ENCODE peak calls at places on chromosomes 3 and 15, in eight cellular contexts. One of them, this sample, is unnamed.

GRCh38 chr15:58521293-58521991 is 89.7 kb downstream of the LIPC start:
- DNase-seq in epithelial cell of esophagus: peak
- DNase-seq in PC-3: peak
- DNase-seq in foreskin fibroblast: peak
- DNase-seq in RWPE2: peak
- DNase-seq in left lung: peak
- DNase-seq in GM12865: peak
- DNase-seq in pancreas: peak
- DNase-seq in this sample: peak

GRCh38 chr3:151580592-151580991 is 119.7 kb upstream of the IGSF10 start:
- DNase-seq in RWPE2: no peak
- DNase-seq in pancreas: no peak
- DNase-seq in PC-3: no peak
- DNase-seq in left lung: no peak
- DNase-seq in foreskin fibroblast: peak
- DNase-seq in GM12865: no peak
- DNase-seq in epithelial cell of esophagus: peak
- DNase-seq in this sample: no peak

GRCh38 chr3:52522651-52523251 is 10.9 kb downstream of the NT5DC2 start:
- DNase-seq in GM12865: no peak
- DNase-seq in epithelial cell of esophagus: no peak
- DNase-seq in PC-3: no peak
- DNase-seq in pancreas: no peak
- DNase-seq in left lung: no peak
- DNase-seq in foreskin fibroblast: no peak
- DNase-seq in RWPE2: peak
- DNase-seq in this sample: no peak

GRCh38 chr15:56369234-56369633 is 4.0 kb downstream of the TEX9 start:
- DNase-seq in foreskin fibroblast: no peak
- DNase-seq in GM12865: peak
- DNase-seq in RWPE2: no peak
- DNase-seq in epithelial cell of esophagus: peak
- DNase-seq in PC-3: no peak
- DNase-seq in left lung: no peak
- DNase-seq in pancreas: no peak
- DNase-seq in this sample: no peak

GRCh38 chr3:150737874-150738679 is 24.9 kb downstream of the SIAH2 start:
- DNase-seq in RWPE2: no peak
- DNase-seq in epithelial cell of esophagus: peak
- DNase-seq in foreskin fibroblast: peak
- DNase-seq in pancreas: peak
- DNase-seq in left lung: no peak
- DNase-seq in GM12865: peak
- DNase-seq in PC-3: peak
- DNase-seq in this sample: no peak

GRCh38 chr15:80072285-80072684 is 12.8 kb downstream of the ZFAND6 start:
- DNase-seq in GM12865: peak
- DNase-seq in PC-3: peak
- DNase-seq in RWPE2: no peak
- DNase-seq in left lung: no peak
- DNase-seq in pancreas: peak
- DNase-seq in epithelial cell of esophagus: peak
- DNase-seq in foreskin fibroblast: peak
- DNase-seq in this sample: peak

GRCh38 chr3:188584958-188585689 is 431.2 kb downstream of the LPP start:
- DNase-seq in epithelial cell of esophagus: peak
- DNase-seq in RWPE2: no peak
- DNase-seq in pancreas: no peak
- DNase-seq in left lung: no peak
- DNase-seq in PC-3: peak
- DNase-seq in GM12865: no peak
- DNase-seq in foreskin fibroblast: no peak
- DNase-seq in this sample: no peak

GRCh38 chr3:29152379-29152778 is 128.5 kb upstream of the RBMS3 start:
- DNase-seq in PC-3: peak
- DNase-seq in left lung: no peak
- DNase-seq in foreskin fibroblast: no peak
- DNase-seq in pancreas: no peak
- DNase-seq in GM12865: no peak
- DNase-seq in epithelial cell of esophagus: no peak
- DNase-seq in RWPE2: no peak
- DNase-seq in this sample: no peak

GRCh38 chr15:85333132-85333831 is 47.1 kb upstream of the AKAP13 start:
- DNase-seq in left lung: no peak
- DNase-seq in foreskin fibroblast: peak
- DNase-seq in epithelial cell of esophagus: no peak
- DNase-seq in pancreas: no peak
- DNase-seq in PC-3: no peak
- DNase-seq in RWPE2: no peak
- DNase-seq in GM12865: no peak
- DNase-seq in this sample: no peak

GRCh38 chr15:63709365-63709764 is 112.2 kb downstream of the FBXL22 start:
- DNase-seq in foreskin fibroblast: no peak
- DNase-seq in GM12865: no peak
- DNase-seq in left lung: no peak
- DNase-seq in RWPE2: no peak
- DNase-seq in epithelial cell of esophagus: no peak
- DNase-seq in PC-3: no peak
- DNase-seq in pancreas: no peak
- DNase-seq in this sample: no peak

GRCh38 chr3:2390926-2391532 is 292.4 kb downstream of the CNTN4 start:
- DNase-seq in RWPE2: no peak
- DNase-seq in GM12865: no peak
- DNase-seq in foreskin fibroblast: no peak
- DNase-seq in left lung: no peak
- DNase-seq in epithelial cell of esophagus: no peak
- DNase-seq in pancreas: no peak
- DNase-seq in PC-3: no peak
- DNase-seq in this sample: no peak

GRCh38 chr15:36978625-36979024 is 121.7 kb downstream of the MEIS2 start:
- DNase-seq in foreskin fibroblast: no peak
- DNase-seq in PC-3: no peak
- DNase-seq in pancreas: no peak
- DNase-seq in left lung: no peak
- DNase-seq in epithelial cell of esophagus: no peak
- DNase-seq in RWPE2: no peak
- DNase-seq in GM12865: no peak
- DNase-seq in this sample: no peak

GRCh38 chr15:29825205-29825604 is 2.9 kb upstream of the TJP1 start:
- DNase-seq in GM12865: peak
- DNase-seq in left lung: no peak
- DNase-seq in RWPE2: no peak
- DNase-seq in foreskin fibroblast: no peak
- DNase-seq in pancreas: no peak
- DNase-seq in PC-3: peak
- DNase-seq in epithelial cell of esophagus: no peak
- DNase-seq in this sample: no peak

GRCh38 chr3:25713316-25713967 is 48.7 kb upstream of the TOP2B start:
- DNase-seq in foreskin fibroblast: peak
- DNase-seq in epithelial cell of esophagus: peak
- DNase-seq in left lung: no peak
- DNase-seq in RWPE2: no peak
- DNase-seq in GM12865: no peak
- DNase-seq in PC-3: no peak
- DNase-seq in pancreas: no peak
- DNase-seq in this sample: no peak

GRCh38 chr3:99753268-99753975 is 64.2 kb upstream of the CMSS1 start:
- DNase-seq in GM12865: peak
- DNase-seq in epithelial cell of esophagus: peak
- DNase-seq in left lung: no peak
- DNase-seq in pancreas: no peak
- DNase-seq in PC-3: peak
- DNase-seq in RWPE2: no peak
- DNase-seq in foreskin fibroblast: peak
- DNase-seq in this sample: peak

DNA sequence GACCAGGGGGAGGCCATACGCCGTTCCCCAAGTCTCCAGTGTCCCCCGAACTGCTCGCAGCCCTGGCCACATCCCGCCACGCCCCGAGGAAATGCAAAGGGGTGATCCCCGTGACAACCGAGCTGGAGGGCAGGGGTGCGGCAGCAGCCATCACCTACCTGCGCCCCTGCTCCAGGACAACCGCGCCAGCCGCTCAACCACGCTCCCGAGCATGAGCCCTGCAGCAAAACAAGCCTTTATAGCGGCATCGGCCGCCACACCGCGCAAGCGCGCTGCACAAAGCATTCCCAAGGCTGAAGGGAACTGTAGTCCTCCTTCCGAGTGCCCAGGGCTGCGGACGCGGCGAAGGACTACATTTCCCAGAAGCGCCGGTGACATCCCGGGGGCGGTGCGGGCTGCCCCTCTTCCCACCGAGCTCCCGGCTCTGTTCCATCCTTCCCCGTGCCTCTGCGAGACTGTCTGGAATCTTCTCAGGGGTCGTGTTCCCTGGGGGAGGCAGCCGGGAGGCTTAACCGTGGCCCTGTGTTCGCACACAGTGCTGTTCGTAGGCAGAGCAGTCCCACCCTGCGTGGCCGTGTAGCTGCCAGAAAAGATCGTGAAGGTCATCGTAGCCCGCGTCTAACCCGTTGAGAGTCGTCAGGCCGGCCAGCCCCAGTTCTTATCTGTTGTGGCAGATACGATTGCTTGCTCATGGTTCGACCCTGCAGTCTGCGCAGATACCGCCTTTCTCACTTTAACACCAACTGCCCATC is at the start of gene ABCC5:
- DNase-seq in foreskin fibroblast: peak
- DNase-seq in GM12865: peak
- DNase-seq in PC-3: peak
- DNase-seq in pancreas: peak
- DNase-seq in RWPE2: peak
- DNase-seq in left lung: peak
- DNase-seq in epithelial cell of esophagus: peak
- DNase-seq in this sample: peak
- TF ChIP-seq CTCF in foreskin fibroblast: no peak
- TF ChIP-seq CTCF in GM12865: no peak
- TF ChIP-seq CTCF in PC-3: peak
- TF ChIP-seq CTCF in pancreas: peak
- TF ChIP-seq CTCF in RWPE2: peak
- TF ChIP-seq CTCF in left lung: peak
- TF ChIP-seq CTCF in epithelial cell of esophagus: no peak
- TF ChIP-seq CTCF in this sample: no peak

GRCh38 chr3:61353353-61353752 is 102.1 kb upstream of the FHIT start:
- DNase-seq in GM12865: no peak
- DNase-seq in foreskin fibroblast: no peak
- DNase-seq in epithelial cell of esophagus: no peak
- DNase-seq in PC-3: no peak
- DNase-seq in pancreas: no peak
- DNase-seq in RWPE2: no peak
- DNase-seq in left lung: no peak
- DNase-seq in this sample: no peak

GRCh38 chr3:61352300-61352699 is 101.0 kb upstream of the FHIT start:
- DNase-seq in left lung: no peak
- DNase-seq in foreskin fibroblast: no peak
- DNase-seq in RWPE2: no peak
- DNase-seq in pancreas: no peak
- DNase-seq in PC-3: no peak
- DNase-seq in GM12865: no peak
- DNase-seq in epithelial cell of esophagus: no peak
- DNase-seq in this sample: no peak

GRCh38 chr3:61356678-61357077 is 105.4 kb upstream of the FHIT start:
- DNase-seq in foreskin fibroblast: no peak
- DNase-seq in RWPE2: no peak
- DNase-seq in epithelial cell of esophagus: no peak
- DNase-seq in left lung: no peak
- DNase-seq in PC-3: no peak
- DNase-seq in GM12865: no peak
- DNase-seq in pancreas: no peak
- DNase-seq in this sample: no peak

GRCh38 chr3:61357902-61358301 is 106.7 kb upstream of the FHIT start:
- DNase-seq in foreskin fibroblast: no peak
- DNase-seq in RWPE2: no peak
- DNase-seq in PC-3: no peak
- DNase-seq in pancreas: no peak
- DNase-seq in epithelial cell of esophagus: no peak
- DNase-seq in left lung: no peak
- DNase-seq in GM12865: no peak
- DNase-seq in this sample: no peak

DNA sequence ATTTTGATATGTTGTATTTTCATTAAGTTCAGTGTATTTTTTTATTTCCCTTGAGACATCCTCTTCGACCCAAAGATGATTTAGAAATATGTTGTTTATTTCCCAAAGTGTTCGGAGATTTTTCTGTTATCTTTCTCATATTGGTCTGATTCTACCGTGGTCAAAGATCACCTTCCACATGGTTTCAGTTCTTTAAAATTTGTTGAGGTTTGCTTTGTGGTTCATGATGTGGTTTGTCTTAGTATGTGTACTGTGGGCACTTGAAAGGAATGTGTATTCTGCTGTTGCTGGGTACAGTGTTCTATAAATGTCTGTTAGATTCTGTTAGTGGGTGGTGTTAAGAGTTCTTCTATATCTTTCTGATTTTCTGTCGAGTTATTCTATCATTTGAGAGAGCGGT is 103.4 kb upstream of the FHIT start:
- DNase-seq in left lung: no peak
- DNase-seq in GM12865: peak
- DNase-seq in epithelial cell of esophagus: no peak
- DNase-seq in RWPE2: no peak
- DNase-seq in PC-3: no peak
- DNase-seq in foreskin fibroblast: no peak
- DNase-seq in pancreas: no peak
- DNase-seq in this sample: no peak
- H3K4me3 ChIP-seq in left lung: no peak
- H3K4me3 ChIP-seq in GM12865: no peak
- H3K4me3 ChIP-seq in epithelial cell of esophagus: no peak
- H3K4me3 ChIP-seq in RWPE2: no peak
- H3K4me3 ChIP-seq in PC-3: no peak
- H3K4me3 ChIP-seq in foreskin fibroblast: no peak
- H3K4me3 ChIP-seq in pancreas: no peak
- H3K4me3 ChIP-seq in this sample: no peak

GRCh38 chr15:42575188-42576039 is at the start of gene STARD9:
- DNase-seq in GM12865: peak
- DNase-seq in epithelial cell of esophagus: peak
- DNase-seq in RWPE2: peak
- DNase-seq in left lung: peak
- DNase-seq in pancreas: peak
- DNase-seq in foreskin fibroblast: peak
- DNase-seq in PC-3: peak
- DNase-seq in this sample: peak
- TF ChIP-seq CTCF in GM12865: no peak
- TF ChIP-seq CTCF in epithelial cell of esophagus: no peak
- TF ChIP-seq CTCF in RWPE2: no peak
- TF ChIP-seq CTCF in left lung: no peak
- TF ChIP-seq CTCF in pancreas: no peak
- TF ChIP-seq CTCF in foreskin fibroblast: no peak
- TF ChIP-seq CTCF in PC-3: no peak
- TF ChIP-seq CTCF in this sample: no peak

DNA sequence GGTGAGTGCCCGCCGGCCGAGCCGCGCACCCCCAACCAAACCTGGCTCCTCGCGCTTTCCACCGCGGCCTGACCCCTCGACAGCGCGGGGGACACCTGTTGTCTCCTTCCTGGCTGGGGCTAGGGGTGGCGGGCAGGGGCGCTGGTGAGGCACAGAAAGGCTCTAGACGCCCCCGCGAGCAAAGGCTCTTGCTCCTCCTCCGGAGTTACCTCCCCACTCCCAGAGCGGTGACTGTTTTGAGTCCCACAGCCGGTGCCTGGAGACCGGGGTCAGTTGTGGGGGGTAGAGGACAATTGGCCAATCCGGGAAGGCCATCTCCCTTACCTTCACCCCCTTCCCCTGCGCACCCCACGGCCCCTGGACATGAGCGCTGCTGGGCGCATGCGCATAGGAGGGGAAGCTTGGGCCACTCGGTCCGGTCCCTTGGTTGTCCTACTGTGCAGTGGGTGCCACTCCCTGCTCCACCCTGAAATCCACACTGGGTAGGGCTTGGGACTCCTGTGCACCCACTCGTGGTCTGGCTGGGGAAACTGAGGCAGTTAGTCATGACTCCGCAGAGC is 554 bp downstream of the CHST13 start:
- DNase-seq in pancreas: no peak
- DNase-seq in left lung: no peak
- DNase-seq in RWPE2: no peak
- DNase-seq in foreskin fibroblast: no peak
- DNase-seq in GM12865: no peak
- DNase-seq in PC-3: no peak
- DNase-seq in epithelial cell of esophagus: no peak
- DNase-seq in this sample: no peak
- H3K4me3 ChIP-seq in pancreas: peak
- H3K4me3 ChIP-seq in left lung: peak
- H3K4me3 ChIP-seq in RWPE2: peak
- H3K4me3 ChIP-seq in foreskin fibroblast: peak
- H3K4me3 ChIP-seq in GM12865: no peak
- H3K4me3 ChIP-seq in PC-3: peak
- H3K4me3 ChIP-seq in epithelial cell of esophagus: peak
- H3K4me3 ChIP-seq in this sample: peak

This sample was measured in LNCaP clone FGC.